ENCODE peak calls at places on chromosome X, in eight cellular contexts. K, N, F, L, E, I, T and P are unnamed samples.

GRCh38 chrX:48540015-48540350 is 469 bp downstream of the TBC1D25 start:
- DNase-seq in L (no peak), K (no peak), I (peak), F (no peak), N (peak), E (peak), T (peak), P (no peak)

GRCh38 chrX:70087857-70088256 is 25.6 kb downstream of the OTUD6A start:
- DNase-seq in N (peak), E (no peak), L (no peak), I (no peak), K (no peak), F (no peak), T (peak), P (no peak)

GRCh38 chrX:155313766-155314165 is 20.6 kb downstream of the CLIC2 start:
- DNase-seq in L (no peak), F (no peak), E (no peak), T (no peak), K (no peak), I (no peak), N (no peak), P (no peak)

GRCh38 chrX:47751670-47752069 is 85.0 kb upstream of the ZNF81 start:
- DNase-seq in E (peak), L (no peak), F (no peak), K (peak), I (peak), T (peak), N (no peak), P (no peak)

GRCh38 chrX:38233891-38234807 is 13.5 kb upstream of the SRPX start:
- DNase-seq in T (no peak), E (no peak), N (no peak), F (no peak), K (no peak), L (no peak), I (no peak), P (peak)

GRCh38 chrX:150348365-150348764 is 14.8 kb upstream of the MAMLD1 start:
- DNase-seq in L (no peak), E (no peak), I (no peak), K (no peak), T (no peak), F (no peak), N (no peak), P (no peak)

GRCh38 chrX:15507005-15507404 is 6.4 kb downstream of the BMX start:
- DNase-seq in N (no peak), K (no peak), L (no peak), I (no peak), T (no peak), F (no peak), E (no peak), P (no peak)

GRCh38 chrX:154517101-154517781 is 1.2 kb upstream of the FAM3A start:
- DNase-seq in L (no peak), N (no peak), T (peak), K (no peak), F (no peak), E (no peak), I (no peak), P (no peak)

GRCh38 chrX:129650821-129651510 is 3.8 kb downstream of the APLN start:
- DNase-seq in E (no peak), F (no peak), T (no peak), N (no peak), L (no peak), I (no peak), K (no peak), P (no peak)

GRCh38 chrX:2710496-2710895 is 19.4 kb downstream of the CD99 start:
- DNase-seq in F (no peak), K (no peak), L (no peak), I (no peak), E (no peak), N (no peak), T (no peak), P (no peak)

GRCh38 chrX:107272431-107272921 is 66.1 kb downstream of the DNAAF6 start:
- DNase-seq in K (no peak), L (no peak), N (no peak), I (no peak), F (no peak), T (peak), E (no peak), P (no peak)

GRCh38 chrX:79288723-79289122 is 78.4 kb downstream of the ITM2A start:
- DNase-seq in F (no peak), K (no peak), E (no peak), I (no peak), N (no peak), L (no peak), T (no peak), P (no peak)

GRCh38 chrX:27976284-27976683 is 5.0 kb downstream of the DCAF8L1 start:
- DNase-seq in F (no peak), K (peak), E (no peak), L (no peak), N (no peak), T (no peak), I (no peak), P (no peak)

GRCh38 chrX:23699636-23700194 is 32.4 kb downstream of the PRDX4 start:
- DNase-seq in L (no peak), T (peak), K (no peak), F (no peak), I (peak), N (no peak), E (peak), P (peak)

GRCh38 chrX:7926501-7926900 is 712 bp downstream of the PNPLA4 start:
- DNase-seq in K (no peak), T (no peak), N (no peak), F (no peak), E (no peak), I (no peak), L (no peak), P (no peak)

GRCh38 chrX:130741584-130741983 is 161.4 kb downstream of the ENOX2 start:
- DNase-seq in F (no peak), K (no peak), T (no peak), I (no peak), E (no peak), N (no peak), L (no peak), P (no peak)

GRCh38 chrX:14056201-14056600 is 26.5 kb upstream of the GEMIN8 start:
- DNase-seq in T (no peak), L (no peak), F (no peak), N (no peak), I (no peak), E (no peak), K (no peak), P (no peak)

GRCh38 chrX:19627533-19627932 is 112.2 kb upstream of the MAP3K15 start:
- DNase-seq in T (no peak), F (no peak), I (no peak), N (no peak), E (peak), K (no peak), L (no peak), P (no peak)

GRCh38 chrX:126929071-126929470 is 109.5 kb downstream of the PRR32 start:
- DNase-seq in K (no peak), T (no peak), E (no peak), I (no peak), N (no peak), L (no peak), F (no peak), P (no peak)

GRCh38 chrX:103828529-103828928 is 3.5 kb downstream of the RAB9B start:
- DNase-seq in K (no peak), T (no peak), E (no peak), N (no peak), F (no peak), I (no peak), L (no peak), P (no peak)

GRCh38 chrX:43448688-43449087 is 207.4 kb upstream of the MAOA start:
- DNase-seq in E (no peak), F (no peak), L (no peak), K (no peak), T (no peak), I (no peak), N (peak), P (no peak)

GRCh38 chrX:28609917-28610613 is 22.8 kb downstream of the IL1RAPL1 start:
- DNase-seq in T (no peak), L (no peak), K (no peak), F (peak), E (no peak), N (no peak), I (no peak), P (no peak)

GRCh38 chrX:46838482-46838857 is 1.6 kb downstream of the RP2 start:
- DNase-seq in I (no peak), E (no peak), F (no peak), N (no peak), L (no peak), T (no peak), K (no peak), P (no peak)

GRCh38 chrX:150225756-150226155 is 137.4 kb upstream of the MAMLD1 start:
- DNase-seq in K (no peak), F (no peak), I (no peak), N (no peak), T (no peak), E (no peak), L (no peak), P (no peak)

GRCh38 chrX:13685126-13685763 is 3.7 kb upstream of the RAB9A start:
- DNase-seq in N (no peak), L (no peak), F (no peak), E (no peak), I (no peak), K (no peak), T (no peak), P (no peak)

GRCh38 chrX:40008841-40009461 is 88.8 kb downstream of the BCOR start:
- DNase-seq in I (no peak), E (no peak), L (peak), F (no peak), K (peak), T (peak), N (peak), P (no peak)

GRCh38 chrX:153853902-153854267 is 23.5 kb upstream of the PDZD4 start:
- DNase-seq in F (no peak), I (no peak), N (no peak), T (no peak), K (no peak), E (no peak), L (no peak), P (no peak)

GRCh38 chrX:129719268-129719667 is 19.5 kb upstream of the XPNPEP2 start:
- DNase-seq in N (no peak), L (no peak), E (no peak), I (no peak), K (no peak), T (no peak), F (no peak), P (no peak)

GRCh38 chrX:44480591-44480990 is 62.1 kb downstream of the FUNDC1 start:
- DNase-seq in L (no peak), I (no peak), N (no peak), E (no peak), F (no peak), K (no peak), T (peak), P (no peak)

GRCh38 chrX:45479196-45479834 is 278.6 kb upstream of the DIPK2B start:
- DNase-seq in I (no peak), L (no peak), N (no peak), F (no peak), K (no peak), E (no peak), T (no peak), P (no peak)

GRCh38 chrX:145936769-145937168 is 119.1 kb downstream of the SLITRK2 start:
- DNase-seq in E (no peak), F (no peak), N (no peak), K (no peak), I (no peak), L (no peak), T (no peak), P (no peak)

GRCh38 chrX:17459596-17459995 is 84.6 kb downstream of the NHS start:
- DNase-seq in N (no peak), L (no peak), I (no peak), K (no peak), F (no peak), T (no peak), E (no peak), P (no peak)

GRCh38 chrX:40406330-40406859 is 174.4 kb upstream of the ATP6AP2 start:
- DNase-seq in T (no peak), F (no peak), N (no peak), I (no peak), L (no peak), K (no peak), E (no peak), P (no peak)

GRCh38 chrX:152658302-152658701 is 20.6 kb downstream of the GABRQ start:
- DNase-seq in T (peak), F (no peak), E (no peak), K (no peak), L (no peak), N (no peak), I (no peak), P (no peak)

GRCh38 chrX:46673596-46673995 is 85.3 kb downstream of the SLC9A7 start:
- DNase-seq in N (no peak), L (no peak), F (no peak), T (no peak), I (no peak), K (no peak), E (no peak), P (no peak)

GRCh38 chrX:71558920-71559319 is 19.3 kb upstream of the GCNA start:
- DNase-seq in E (no peak), I (no peak), K (no peak), F (no peak), L (no peak), T (no peak), N (no peak), P (no peak)

GRCh38 chrX:109831326-109831985 is 98.4 kb upstream of the ACSL4 start:
- DNase-seq in L (no peak), N (no peak), E (no peak), T (no peak), I (no peak), K (no peak), F (no peak), P (no peak)